ENCODE peak calls at places on chromosome 22, in eight cellular contexts. J is dermis microvascular lymphatic vessel endothelial cell; Y is stimulated activated CD8-positive, alpha-beta memory T cell treated with anti-CD3 and anti-CD28 coated beads, Interleukin-4, amount 100 ng/mL, for 1 hour; A is NCI-H2081; X is renal cortical epithelial cell; N is non-pigmented ciliary epithelial cell; W is fibroblast of lung; T is pancreas. P is an unnamed sample.

GRCh38 chr22:42908082-42908746 is 51.1 kb upstream of the ARFGAP3 start:
- DNase-seq in J (no peak), X (no peak), T (no peak), A (no peak), Y (no peak), W (no peak), N (no peak), P (no peak)

GRCh38 chr22:48955351-48956311 is 872.0 kb downstream of the BRD1 start:
- DNase-seq in N (no peak), J (no peak), T (no peak), W (no peak), A (no peak), X (no peak), Y (no peak), P (no peak)

GRCh38 chr22:44410396-44411056 is 87.5 kb downstream of the RTL6 start:
- DNase-seq in A (no peak), N (no peak), Y (no peak), W (no peak), T (no peak), X (no peak), J (no peak), P (peak)

GRCh38 chr22:27952091-27952490 is 33.0 kb upstream of the PITPNB start:
- DNase-seq in W (peak), Y (no peak), N (peak), X (peak), J (peak), A (no peak), T (no peak), P (no peak)

GRCh38 chr22:17575151-17575550 is 11.9 kb downstream of the SLC25A18 start:
- DNase-seq in N (no peak), A (no peak), T (no peak), W (no peak), Y (no peak), J (no peak), X (no peak), P (no peak)

GRCh38 chr22:17897864-17898263 is 123.6 kb upstream of the BID start:
- DNase-seq in N (no peak), T (no peak), W (no peak), Y (no peak), X (peak), J (no peak), A (no peak), P (no peak)

GRCh38 chr22:27719535-27720227 is 81.9 kb downstream of the MN1 start:
- DNase-seq in J (no peak), Y (no peak), T (no peak), X (peak), A (no peak), W (peak), N (no peak), P (no peak)

GRCh38 chr22:37742374-37743092 is 45.7 kb downstream of the TRIOBP start:
- DNase-seq in W (peak), J (peak), X (peak), T (no peak), N (peak), A (no peak), Y (no peak), P (no peak)

GRCh38 chr22:17477401-17477833 is 85.9 kb upstream of the SLC25A18 start:
- DNase-seq in A (peak), J (no peak), X (no peak), N (no peak), Y (no peak), T (no peak), W (peak), P (no peak)

GRCh38 chr22:32737811-32738210 is 63.7 kb upstream of the TIMP3 start:
- DNase-seq in X (no peak), T (no peak), A (no peak), Y (no peak), J (no peak), W (peak), N (no peak), P (no peak)

GRCh38 chr22:22463855-22464540 is 44.5 kb downstream of the ZNF280B start:
- DNase-seq in J (peak), N (peak), Y (peak), A (peak), X (peak), W (peak), T (peak), P (peak)

GRCh38 chr22:49867303-49868250 is 13.9 kb downstream of the ZBED4 start:
- DNase-seq in N (no peak), T (no peak), A (no peak), Y (no peak), W (no peak), J (no peak), X (no peak), P (no peak)

GRCh38 chr22:37150701-37151100 is 985 bp upstream of the IL2RB start:
- DNase-seq in T (no peak), N (no peak), W (no peak), A (no peak), Y (no peak), X (no peak), J (no peak), P (no peak)

GRCh38 chr22:35102663-35103062 is 36.7 kb downstream of the ISX start:
- DNase-seq in X (peak), Y (no peak), T (no peak), A (no peak), J (no peak), N (peak), W (no peak), P (no peak)

GRCh38 chr22:50192825-50193204 is 7.1 kb downstream of the TRABD start:
- DNase-seq in W (no peak), Y (no peak), X (no peak), T (peak), N (no peak), J (no peak), A (no peak), P (peak)

GRCh38 chr22:42780070-42780540 is 59.4 kb upstream of the A4GALT start:
- DNase-seq in W (peak), Y (no peak), X (peak), T (peak), A (peak), J (peak), N (peak), P (peak)

GRCh38 chr22:21624120-21624879 is 5.5 kb downstream of the YDJC start:
- DNase-seq in W (peak), N (no peak), X (no peak), Y (no peak), J (no peak), A (no peak), T (no peak), P (peak)

GRCh38 chr22:25900880-25901279 is 158.9 kb downstream of the MYO18B start:
- DNase-seq in N (no peak), Y (no peak), X (no peak), W (no peak), T (no peak), J (no peak), A (no peak), P (no peak)

GRCh38 chr22:50672471-50673230 is at the start of gene SHANK3:
- DNase-seq in N (no peak), X (no peak), A (no peak), T (no peak), Y (no peak), J (peak), W (no peak), P (no peak)

GRCh38 chr22:22245256-22245909 is 797 bp downstream of the VPREB1 start:
- DNase-seq in Y (no peak), W (no peak), A (no peak), X (no peak), T (no peak), N (no peak), J (no peak), P (no peak)

GRCh38 chr22:28464179-28464578 is 215.5 kb downstream of the TTC28 start:
- DNase-seq in W (peak), T (no peak), N (no peak), A (no peak), Y (no peak), J (no peak), X (no peak), P (no peak)

GRCh38 chr22:31631381-31631780 is 30.6 kb downstream of the PISD start:
- DNase-seq in A (no peak), N (no peak), X (no peak), W (no peak), J (no peak), Y (no peak), T (no peak), P (no peak)

GRCh38 chr22:31321421-31321820 is 24.7 kb downstream of the PATZ1 start:
- DNase-seq in T (no peak), A (no peak), W (no peak), J (no peak), N (no peak), X (no peak), Y (no peak), P (no peak)

GRCh38 chr22:39306456-39307361 is 12.7 kb downstream of the RPL3 start:
- DNase-seq in A (no peak), N (no peak), Y (no peak), T (no peak), X (no peak), J (peak), W (peak), P (peak)

GRCh38 chr22:42967933-42968332 is 47.0 kb downstream of the PACSIN2 start:
- DNase-seq in W (no peak), T (no peak), Y (no peak), J (no peak), X (no peak), A (no peak), N (no peak), P (no peak)

GRCh38 chr22:26968873-26969272 is 311.5 kb downstream of the MIAT start:
- DNase-seq in J (no peak), N (no peak), X (no peak), W (no peak), A (no peak), T (no peak), Y (no peak), P (no peak)

GRCh38 chr22:22460635-22461034 is 47.9 kb downstream of the ZNF280B start:
- DNase-seq in Y (no peak), J (peak), N (no peak), W (no peak), A (no peak), X (no peak), T (no peak), P (no peak)

GRCh38 chr22:28846994-28847393 is 36.4 kb upstream of the ZNRF3 start:
- DNase-seq in N (no peak), W (no peak), A (no peak), X (no peak), T (no peak), Y (no peak), J (no peak), P (no peak)

GRCh38 chr22:45891471-45891995 is 85.4 kb downstream of the WNT7B start:
- DNase-seq in W (no peak), A (no peak), X (no peak), N (no peak), Y (no peak), J (no peak), T (no peak), P (no peak)

GRCh38 chr22:37561209-37562048 is 1.1 kb downstream of the CDC42EP1 start:
- DNase-seq in T (peak), A (no peak), X (peak), Y (peak), W (peak), J (peak), N (peak), P (peak)

GRCh38 chr22:17366830-17367229 is 2.4 kb upstream of the CECR2 start:
- DNase-seq in A (no peak), T (no peak), J (no peak), X (no peak), N (no peak), W (peak), Y (no peak), P (no peak)

GRCh38 chr22:45919504-45920286 is 57.3 kb downstream of the WNT7B start:
- DNase-seq in W (no peak), Y (no peak), T (peak), A (no peak), J (no peak), X (no peak), N (no peak), P (no peak)

GRCh38 chr22:47794851-47795250 is 1032.4 kb downstream of the TBC1D22A start:
- DNase-seq in J (no peak), N (no peak), Y (no peak), W (no peak), T (no peak), X (no peak), A (no peak), P (no peak)